ENCODE peak calls at places on chromosomes 3 and 15, in seven cellular contexts. I is HCT116, C is A549, P is Panc1, Q is GM12878, Z is SK-N-SH, D is GM23338. N is an unnamed sample.
A peak's percentile ranks its signal among the peaks of the same experiment; 100 is the strongest.

GRCh38 chr3:65856907-65857306 is 181.8 kb downstream of the MAGI1 start:
- DNase-seq in C (no peak), Z (no peak), I (no peak), Q (no peak), D (no peak), P (no peak), N (no peak)

GRCh38 chr3:135736740-135737139 is 228.8 kb upstream of the PPP2R3A start:
- DNase-seq in C (peak; percentile 20), Z (no peak), Q (no peak), P (no peak), I (peak; percentile 28), D (peak; percentile 97), N (peak; percentile 10)

GRCh38 chr3:123445702-123446101 is 3.2 kb downstream of the ADCY5 start:
- DNase-seq in Q (no peak), D (no peak), I (no peak), Z (no peak), P (no peak), C (no peak), N (no peak)

GRCh38 chr3:31125413-31126020 is 231.1 kb upstream of the GADL1 start:
- DNase-seq in P (no peak), Z (no peak), D (no peak), Q (no peak), C (no peak), I (no peak), N (no peak)

GRCh38 chr3:71050521-71051258 is 532.8 kb downstream of the FOXP1 start:
- DNase-seq in D (no peak), C (no peak), Q (no peak), Z (no peak), P (no peak), I (no peak), N (no peak)

GRCh38 chr3:143951351-143951971 is 20.2 kb upstream of the DIPK2A start:
- DNase-seq in Z (peak; percentile 11), D (peak; percentile 69), C (peak; percentile 36), P (no peak), I (peak; percentile 26), Q (no peak), N (peak; percentile 11)

GRCh38 chr15:44719293-44719999 is 8.1 kb downstream of the B2M start:
- DNase-seq in Z (no peak), P (no peak), D (peak; percentile 33), I (no peak), C (no peak), Q (peak; percentile 91), N (peak; percentile 54)

GRCh38 chr3:141191097-141191749 is 40.4 kb upstream of the PXYLP1 start:
- DNase-seq in C (no peak), D (no peak), Q (no peak), Z (no peak), I (no peak), P (no peak), N (no peak)

GRCh38 chr3:10945683-10946287 is 46.8 kb upstream of the SLC6A1 start:
- DNase-seq in C (peak; percentile 53), D (peak; percentile 90), Z (peak; percentile 92), I (peak; percentile 44), P (no peak), Q (no peak), N (peak; percentile 40)

GRCh38 chr3:5304789-5305680 is 117.5 kb downstream of the EDEM1 start:
- DNase-seq in I (peak; percentile 31), Q (no peak), C (peak; percentile 65), P (peak; percentile 12), Z (peak; percentile 37), D (peak; percentile 36), N (peak; percentile 31)

GRCh38 chr15:97410907-97411575 is 549.5 kb upstream of the ARRDC4 start:
- DNase-seq in D (no peak), I (no peak), C (no peak), Q (no peak), P (no peak), Z (no peak), N (no peak)

GRCh38 chr3:154122912-154123559 is 1.8 kb downstream of the ARHGEF26 start:
- DNase-seq in Q (no peak), C (no peak), Z (no peak), I (no peak), P (no peak), D (peak; percentile 19), N (no peak)

GRCh38 chr3:64109438-64109837 is 86.1 kb upstream of the PSMD6 start:
- DNase-seq in I (no peak), D (no peak), C (peak; percentile 9), Q (no peak), P (no peak), Z (no peak), N (no peak)

GRCh38 chr3:86563358-86563970 is 427.5 kb downstream of the VGLL3 start:
- DNase-seq in I (peak; percentile 3), P (peak; percentile 5), Z (peak; percentile 16), C (peak; percentile 57), Q (no peak), D (peak; percentile 88), N (no peak)

GRCh38 chr3:29583861-29584260 is 303.0 kb downstream of the RBMS3 start:
- DNase-seq in P (no peak), C (no peak), I (no peak), D (no peak), Z (no peak), Q (no peak), N (no peak)

GRCh38 chr15:77181305-77182074 is 110.6 kb upstream of the TSPAN3 start:
- DNase-seq in C (no peak), P (no peak), Z (no peak), I (no peak), Q (peak; percentile 82), D (no peak), N (no peak)

GRCh38 chr3:154018100-154018696 is 103.0 kb upstream of the ARHGEF26 start:
- DNase-seq in Z (peak; percentile 22), I (peak; percentile 45), C (peak; percentile 45), D (peak; percentile 86), P (no peak), Q (peak; percentile 11), N (no peak)

GRCh38 chr15:81939604-81940440 is 106.0 kb downstream of the MEX3B start:
- DNase-seq in P (peak; percentile 8), Z (peak; percentile 42), Q (no peak), D (peak; percentile 69), I (peak; percentile 50), C (peak; percentile 65), N (peak; percentile 28)

GRCh38 chr3:71912839-71913495 is 128.0 kb upstream of the PROK2 start:
- DNase-seq in D (no peak), Z (no peak), I (no peak), Q (no peak), P (no peak), C (no peak), N (no peak)

GRCh38 chr15:98428253-98428989 is 219.9 kb upstream of the IGF1R start:
- DNase-seq in I (peak; percentile 48), Z (peak; percentile 87), D (peak; percentile 81), P (no peak), C (peak; percentile 76), Q (no peak), N (peak; percentile 54)

GRCh38 chr15:96977886-96978285 is 647.4 kb downstream of the NR2F2 start:
- DNase-seq in I (no peak), Z (no peak), D (no peak), P (no peak), C (no peak), Q (no peak), N (no peak)

GRCh38 chr3:22704571-22705354 is 498.4 kb upstream of the UBE2E2 start:
- DNase-seq in C (no peak), Z (no peak), Q (no peak), P (no peak), D (peak; percentile 51), I (no peak), N (no peak)

GRCh38 chr3:74479915-74480314 is 134.5 kb downstream of the CNTN3 start:
- DNase-seq in Z (no peak), Q (no peak), I (no peak), D (no peak), P (no peak), C (no peak), N (no peak)

GRCh38 chr3:33130144-33130543 is 16.3 kb downstream of the CRTAP start:
- DNase-seq in Z (no peak), C (no peak), I (no peak), P (no peak), Q (no peak), D (no peak), N (no peak)

GRCh38 chr15:93989611-93990010 is 241.8 kb upstream of the MCTP2 start:
- DNase-seq in Q (no peak), P (no peak), D (no peak), C (no peak), I (no peak), Z (no peak), N (no peak)
- TF ChIP-seq REST in Q (no peak), P (no peak), D (no peak), C (no peak), I (no peak), Z (no peak), N (no peak)

DNA sequence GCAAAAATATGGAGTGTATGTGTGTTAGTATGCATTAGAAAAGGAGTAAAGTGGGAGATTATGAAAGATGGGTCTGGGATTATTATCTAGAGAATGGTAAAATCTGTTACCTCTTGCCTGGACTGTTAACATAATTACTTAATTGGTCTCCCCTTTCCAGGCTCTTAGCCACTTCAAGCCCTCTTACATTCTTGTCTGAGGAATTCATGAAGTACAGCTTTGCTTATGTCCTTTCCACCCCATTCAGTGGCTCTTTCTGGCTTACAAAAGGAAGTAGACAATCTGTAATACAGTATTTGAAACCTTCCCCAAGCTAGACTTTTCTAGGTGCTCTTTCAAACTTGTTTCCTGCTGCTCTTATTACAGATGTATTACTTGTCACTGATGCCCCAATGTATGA is 129.8 kb downstream of the MBNL1 start:
- DNase-seq in Z (no peak), D (no peak), P (no peak), Q (no peak), C (no peak), I (no peak), N (no peak)
- H3K27ac ChIP-seq in Z (peak overlapping the region; percentile 56), D (no peak overlapping the region), P (no peak overlapping the region), Q (no peak overlapping the region), C (peak overlapping the region; percentile 55), I (no peak overlapping the region), N (no peak overlapping the region)

DNA sequence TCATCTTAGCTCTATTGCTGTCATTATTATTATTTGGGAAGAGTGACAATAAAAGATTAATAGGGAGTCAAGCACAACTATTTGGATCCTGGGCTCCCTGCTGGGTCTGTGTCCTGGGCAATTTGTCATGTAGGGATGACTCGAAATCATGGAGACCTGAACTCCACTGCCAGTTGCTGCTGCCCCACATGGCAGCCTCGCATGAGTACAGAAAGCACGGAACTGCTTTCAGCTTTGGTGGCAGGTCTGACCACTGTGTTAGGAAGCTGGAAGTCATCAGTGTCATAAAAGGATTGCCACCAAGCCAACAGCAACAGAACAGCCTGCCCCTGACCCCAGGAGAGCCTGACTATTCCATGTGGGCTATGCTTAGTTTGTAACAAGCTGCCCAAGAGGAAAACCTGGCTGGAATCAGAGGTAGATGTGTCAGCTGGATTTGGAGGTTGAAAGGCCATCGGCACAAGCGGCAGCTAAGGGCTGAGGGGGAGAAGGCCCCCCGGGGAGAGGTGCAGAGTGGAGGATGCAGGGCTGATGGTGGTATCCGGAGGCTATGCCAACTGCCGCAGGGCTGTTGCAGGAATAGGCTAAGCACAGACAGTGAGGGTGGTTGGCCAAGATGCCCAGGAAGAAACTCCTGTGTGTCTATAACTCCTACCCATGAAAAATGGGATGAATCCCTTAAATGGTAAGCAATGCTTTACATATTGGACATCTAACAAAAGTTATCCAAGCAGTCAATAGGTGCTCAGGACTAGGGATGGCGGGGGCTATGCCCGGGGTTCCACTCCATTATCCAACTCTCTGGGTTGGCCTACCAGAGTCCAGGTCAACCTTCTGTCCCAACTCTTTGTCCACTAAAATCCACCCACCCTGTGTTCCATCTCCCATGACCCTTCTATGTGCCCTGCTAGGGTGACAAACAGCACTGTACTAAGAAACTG is 291.6 kb downstream of the ADAMTS17 start:
- DNase-seq in C (no peak), I (no peak), P (no peak), Z (no peak), Q (no peak), D (no peak), N (no peak)
- TF ChIP-seq REST in C (no peak), I (no peak), P (no peak), Z (no peak), Q (no peak), D (no peak), N (no peak)

GRCh38 chr15:89806217-89806564 is 8.5 kb downstream of the ANPEP start:
- DNase-seq in D (peak; percentile 38), Q (no peak), C (no peak), Z (no peak), I (no peak), P (no peak), N (no peak)
- H3K27ac ChIP-seq in D (no peak overlapping the region), Q (no peak overlapping the region), C (no peak overlapping the region), Z (no peak overlapping the region), I (no peak overlapping the region), P (no peak overlapping the region), N (no peak overlapping the region)

N was measured in HL-60.